ENCODE peak calls at places on chromosomes 3 and 15, in six cellular contexts. B, R, L, K, Z and D are unnamed samples.

GRCh38 chr15:71747128-71748083 is 62.9 kb upstream of the NR2E3 start:
- DNase-seq in L (no peak), R (no peak), Z (no peak), B (peak), K (no peak), D (no peak)

GRCh38 chr3:44439499-44440295 is 37.8 kb downstream of the ZNF445 start:
- DNase-seq in K (peak), B (peak), Z (peak), R (no peak), L (peak), D (peak)

GRCh38 chr3:24595801-24596200 is 101.2 kb upstream of the THRB start:
- DNase-seq in B (no peak), K (no peak), L (no peak), R (no peak), Z (no peak), D (no peak)

GRCh38 chr3:48119495-48120193 is 68.6 kb downstream of the CDC25A start:
- DNase-seq in R (no peak), B (no peak), K (no peak), Z (no peak), L (no peak), D (no peak)

GRCh38 chr3:123152656-123153055 is 49.1 kb upstream of the SEC22A start:
- DNase-seq in R (no peak), L (no peak), Z (no peak), B (no peak), K (no peak), D (no peak)

GRCh38 chr3:72270072-72270611 is 485.2 kb upstream of the PROK2 start:
- DNase-seq in L (no peak), K (no peak), Z (peak), R (no peak), B (peak), D (no peak)

GRCh38 chr15:29613951-29614382 is 208.3 kb downstream of the TJP1 start:
- DNase-seq in L (no peak), K (no peak), R (peak), Z (peak), B (peak), D (no peak)

GRCh38 chr3:178496911-178497310 is 39.3 kb upstream of the KCNMB2 start:
- DNase-seq in K (no peak), B (no peak), Z (no peak), R (no peak), L (no peak), D (no peak)

GRCh38 chr3:151795276-151795675 is 18.6 kb upstream of the AADAC start:
- DNase-seq in R (no peak), L (no peak), B (no peak), Z (no peak), K (no peak), D (no peak)

GRCh38 chr3:11622846-11623550 is 20.7 kb downstream of the VGLL4 start:
- DNase-seq in B (peak), L (no peak), Z (no peak), R (no peak), K (no peak), D (no peak)

GRCh38 chr15:39885099-39885777 is 34.8 kb downstream of the GPR176 start:
- DNase-seq in L (no peak), B (no peak), R (no peak), K (no peak), Z (no peak), D (no peak)

GRCh38 chr3:99764377-99764776 is 53.3 kb upstream of the CMSS1 start:
- DNase-seq in R (no peak), Z (no peak), K (no peak), B (no peak), L (no peak), D (no peak)

GRCh38 chr3:47010050-47010712 is 30.7 kb downstream of the NBEAL2 start:
- DNase-seq in K (no peak), R (peak), Z (no peak), L (no peak), B (no peak), D (no peak)

GRCh38 chr15:99132584-99133287 is 27.9 kb downstream of the SYNM start:
- DNase-seq in R (no peak), B (no peak), Z (no peak), L (no peak), K (no peak), D (no peak)

GRCh38 chr15:73019733-73020132 is 32.5 kb upstream of the NEO1 start:
- DNase-seq in L (no peak), R (peak), K (no peak), B (no peak), Z (peak), D (no peak)

GRCh38 chr15:29736745-29737023 is 85.6 kb downstream of the TJP1 start:
- DNase-seq in L (no peak), K (no peak), R (no peak), Z (no peak), B (peak), D (no peak)

GRCh38 chr15:94335616-94336015 is 104.3 kb downstream of the MCTP2 start:
- DNase-seq in B (no peak), R (no peak), Z (no peak), K (no peak), L (no peak), D (no peak)

GRCh38 chr3:132386259-132386658 is 31.0 kb upstream of the DNAJC13 start:
- DNase-seq in R (no peak), Z (no peak), K (no peak), B (no peak), L (no peak), D (no peak)

GRCh38 chr3:58167431-58168351 is 43.1 kb downstream of the DNASE1L3 start:
- DNase-seq in R (peak), B (no peak), L (peak), Z (peak), K (no peak), D (peak)

GRCh38 chr15:101765772-101766456 is 37.4 kb upstream of the OR4F6 start:
- DNase-seq in R (no peak), L (no peak), K (no peak), Z (no peak), B (no peak), D (no peak)

GRCh38 chr3:152402698-152403456 is 134.1 kb downstream of the MBNL1 start:
- DNase-seq in R (no peak), B (no peak), Z (peak), K (no peak), L (no peak), D (no peak)

GRCh38 chr3:124679048-124679638 is 51.1 kb upstream of the UMPS start:
- DNase-seq in Z (peak), K (no peak), R (no peak), L (no peak), B (no peak), D (no peak)

GRCh38 chr3:17442332-17443049 is 299.9 kb downstream of the TBC1D5 start:
- DNase-seq in Z (peak), K (no peak), B (no peak), R (no peak), L (no peak), D (no peak)

GRCh38 chr15:47374222-47374621 is 343.1 kb upstream of the SEMA6D start:
- DNase-seq in L (no peak), R (no peak), B (no peak), Z (no peak), K (no peak), D (no peak)

GRCh38 chr15:70430029-70430428 is 332.3 kb upstream of the TLE3 start:
- DNase-seq in B (no peak), R (no peak), Z (no peak), K (no peak), L (no peak), D (no peak)

GRCh38 chr15:80530737-80531365 is 126.7 kb downstream of the ARNT2 start:
- DNase-seq in R (no peak), L (no peak), K (no peak), B (no peak), Z (no peak), D (no peak)

GRCh38 chr3:126394179-126394976 is at the start of gene CFAP100:
- DNase-seq in B (no peak), R (peak), K (no peak), Z (no peak), L (no peak), D (no peak)

GRCh38 chr15:98650871-98651481 is 2.6 kb downstream of the IGF1R start:
- DNase-seq in R (no peak), Z (no peak), K (no peak), B (no peak), L (no peak), D (no peak)

GRCh38 chr3:86245360-86245759 is 745.6 kb downstream of the VGLL3 start:
- DNase-seq in Z (no peak), K (no peak), B (no peak), L (no peak), R (no peak), D (no peak)

GRCh38 chr3:45509038-45509767 is 85.3 kb upstream of the LIMD1 start:
- DNase-seq in B (no peak), Z (peak), L (no peak), K (no peak), R (no peak), D (no peak)

GRCh38 chr3:135238866-135239434 is 443.9 kb downstream of the EPHB1 start:
- DNase-seq in B (no peak), K (no peak), R (no peak), L (no peak), Z (no peak), D (no peak)

GRCh38 chr3:30542897-30543296 is 63.5 kb upstream of the TGFBR2 start:
- DNase-seq in Z (no peak), B (no peak), L (no peak), R (no peak), K (no peak), D (no peak)

GRCh38 chr15:35181538-35181937 is 96.4 kb upstream of the NANOGP8 start:
- DNase-seq in Z (no peak), B (no peak), K (peak), R (no peak), L (no peak), D (no peak)

GRCh38 chr15:35184646-35185045 is 99.6 kb upstream of the NANOGP8 start:
- DNase-seq in B (no peak), Z (no peak), K (no peak), R (no peak), L (no peak), D (no peak)

GRCh38 chr15:35186346-35186745 is 101.3 kb upstream of the NANOGP8 start:
- DNase-seq in L (no peak), R (no peak), Z (no peak), K (no peak), B (no peak), D (no peak)

GRCh38 chr15:35179739-35180138 is 94.6 kb upstream of the NANOGP8 start:
- DNase-seq in K (no peak), B (no peak), L (no peak), Z (no peak), R (no peak), D (no peak)

DNA sequence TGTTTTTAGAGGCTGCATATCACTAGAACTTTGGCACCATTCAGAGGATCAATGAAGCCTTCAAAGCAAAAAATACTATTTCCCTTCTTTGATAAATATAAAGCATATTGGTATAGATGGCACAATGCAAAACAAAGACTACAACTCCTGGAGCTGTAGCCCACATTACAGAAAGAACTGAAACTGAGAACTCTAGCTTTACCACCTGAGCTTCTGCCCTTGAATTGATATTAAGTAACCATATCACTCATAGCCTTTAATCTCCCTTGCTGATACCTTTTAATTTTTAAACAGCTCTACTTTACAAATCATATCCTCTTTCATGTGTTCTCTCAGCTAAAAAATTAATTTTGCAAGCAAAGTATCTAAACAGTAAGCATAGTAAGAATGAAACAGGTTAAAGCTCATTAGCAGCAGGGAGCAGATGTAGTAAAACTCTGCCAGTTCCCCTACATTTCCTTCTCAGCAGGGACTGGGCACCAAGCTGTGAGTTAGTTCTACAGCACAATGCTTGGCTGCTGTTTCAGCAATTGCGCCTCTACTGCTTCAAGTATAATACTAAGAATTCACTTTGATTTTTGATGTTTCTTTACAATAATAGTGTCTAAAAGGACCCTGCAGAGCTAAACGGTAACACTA is 97.9 kb upstream of the NANOGP8 start:
- DNase-seq in R (peak), K (peak), Z (no peak), B (no peak), L (no peak), D (no peak)
- TF ChIP-seq TAF1 in R (no peak), K (no peak), Z (no peak), B (no peak), L (no peak), D (no peak)

GRCh38 chr15:87707581-87708130 is 548.9 kb downstream of the NTRK3 start:
- DNase-seq in K (no peak), B (no peak), R (no peak), Z (no peak), L (no peak), D (no peak)

GRCh38 chr15:87707076-87707475 is 549.5 kb downstream of the NTRK3 start:
- DNase-seq in Z (no peak), K (no peak), B (no peak), R (no peak), L (no peak), D (no peak)

GRCh38 chr15:87703238-87704111 is 553.1 kb downstream of the NTRK3 start:
- DNase-seq in Z (peak), K (no peak), R (no peak), L (no peak), B (no peak), D (no peak)

GRCh38 chr15:87704276-87704675 is 552.3 kb downstream of the NTRK3 start:
- DNase-seq in R (no peak), K (no peak), Z (peak), B (no peak), L (no peak), D (no peak)

GRCh38 chr15:87706001-87706400 is 550.5 kb downstream of the NTRK3 start:
- DNase-seq in B (no peak), Z (no peak), K (no peak), L (no peak), R (no peak), D (no peak)
- TF ChIP-seq POLR2AphosphoS5 in B (no peak), Z (no peak), K (no peak), L (no peak), R (no peak), D (no peak)

GRCh38 chr3:194870394-194871110 is 184.9 kb downstream of the FAM43A start:
- DNase-seq in K (no peak), R (no peak), L (no peak), Z (no peak), B (no peak), D (no peak)

GRCh38 chr3:194871143-194871863 is 185.6 kb downstream of the FAM43A start:
- DNase-seq in L (peak), K (no peak), Z (no peak), R (no peak), B (no peak), D (peak)

GRCh38 chr3:194872669-194872977 is 186.9 kb downstream of the FAM43A start:
- DNase-seq in Z (no peak), K (no peak), B (no peak), L (no peak), R (no peak), D (no peak)

GRCh38 chr3:194874206-194874605 is 188.5 kb downstream of the FAM43A start:
- DNase-seq in L (no peak), R (peak), B (no peak), K (no peak), Z (no peak), D (no peak)

DNA sequence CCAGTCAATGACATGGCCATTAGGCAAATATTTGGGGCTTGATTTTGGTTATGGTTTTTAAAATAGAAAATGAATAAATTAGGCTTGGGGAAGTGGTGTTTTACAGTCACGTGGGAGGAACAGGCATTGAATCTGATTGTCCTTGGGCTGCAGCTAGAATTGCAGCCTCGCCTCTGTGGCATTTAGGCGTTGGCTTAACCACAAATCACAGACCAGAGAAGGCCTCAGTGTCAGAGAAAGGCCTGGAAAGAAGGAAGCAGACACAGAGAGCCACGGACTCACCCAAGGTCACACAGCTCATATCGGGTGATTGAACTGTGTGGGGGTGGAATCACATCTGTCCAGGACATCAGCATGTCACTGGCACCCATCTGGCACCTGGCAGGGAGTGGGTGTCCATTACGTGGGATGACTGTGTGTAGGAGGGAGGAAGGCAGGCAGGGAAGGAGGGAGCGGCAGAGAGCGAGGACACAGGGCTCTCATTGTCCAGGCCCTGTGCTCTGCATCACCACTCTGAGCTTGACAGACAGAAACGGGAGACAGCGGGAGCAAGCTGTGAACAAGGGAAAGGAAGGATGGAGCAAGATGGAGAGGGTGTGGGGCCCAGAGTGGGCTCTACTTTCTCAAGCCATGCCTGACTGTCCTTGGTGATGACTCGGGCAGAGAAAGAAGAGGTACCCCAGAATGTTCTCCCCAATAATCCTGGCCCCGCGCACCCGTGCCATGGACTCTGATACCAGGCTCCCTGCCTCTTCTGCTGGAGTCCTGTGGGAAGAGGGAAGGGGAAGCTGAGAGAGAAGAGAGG is 186.4 kb downstream of the FAM43A start:
- DNase-seq in L (no peak), B (no peak), R (no peak), Z (no peak), K (no peak), D (no peak)
- TF ChIP-seq POLR2A in L (no peak), B (no peak), R (no peak), Z (no peak), K (no peak), D (no peak)

GRCh38 chr3:19881852-19882251 is 52.2 kb downstream of the EFHB start:
- DNase-seq in R (no peak), Z (no peak), B (no peak), L (no peak), K (no peak), D (no peak)

GRCh38 chr3:19888428-19889152 is 45.4 kb downstream of the EFHB start:
- DNase-seq in Z (peak), B (no peak), R (no peak), L (no peak), K (no peak), D (no peak)

GRCh38 chr3:19891740-19892139 is 42.3 kb downstream of the EFHB start:
- DNase-seq in Z (no peak), B (no peak), K (no peak), L (no peak), R (no peak), D (no peak)

GRCh38 chr3:19885468-19885867 is 48.5 kb downstream of the EFHB start:
- DNase-seq in L (no peak), K (no peak), R (no peak), Z (peak), B (peak), D (peak)

GRCh38 chr3:19886404-19886803 is 47.6 kb downstream of the EFHB start:
- DNase-seq in R (no peak), Z (no peak), L (no peak), B (peak), K (no peak), D (no peak)
- TF ChIP-seq TAF1 in R (no peak), Z (no peak), L (no peak), B (no peak), K (no peak), D (no peak)

DNA sequence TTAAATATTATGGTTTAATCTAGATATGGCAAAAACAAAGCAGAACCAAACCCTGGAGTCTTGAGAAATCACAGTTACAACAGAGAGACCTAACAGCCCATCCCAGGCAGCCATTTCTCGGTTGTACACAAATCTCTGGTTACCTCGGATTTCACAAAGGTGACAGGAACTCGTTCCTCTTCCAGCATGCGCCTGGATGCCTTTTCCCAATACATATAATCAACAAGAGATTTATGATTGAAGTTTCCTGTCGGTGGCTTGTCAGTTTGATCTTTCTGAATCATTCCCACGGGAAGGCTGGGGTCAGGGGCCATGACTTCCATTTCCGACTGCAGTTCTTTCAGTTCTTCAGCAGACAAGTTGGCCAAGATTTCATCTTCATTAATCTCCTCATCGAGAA is 445 bp downstream of the LMOD3 start:
- DNase-seq in R (no peak), K (no peak), Z (no peak), B (no peak), L (no peak), D (no peak)
- TF ChIP-seq POLR2AphosphoS5 in R (no peak), K (no peak), Z (no peak), B (no peak), L (no peak), D (no peak)

GRCh38 chr3:5187920-5188418 is 462 bp downstream of the EDEM1 start:
- DNase-seq in K (no peak), Z (peak), B (no peak), R (peak), L (no peak), D (peak)
- TF ChIP-seq POLR2A in K (peak), Z (no peak), B (no peak), R (no peak), L (peak), D (no peak)

GRCh38 chr3:33173672-33174071 is 44.9 kb downstream of the SUSD5 start:
- DNase-seq in R (no peak), L (no peak), K (no peak), B (no peak), Z (no peak), D (no peak)

GRCh38 chr3:33173103-33173502 is 45.5 kb downstream of the SUSD5 start:
- DNase-seq in L (no peak), R (no peak), B (no peak), Z (no peak), K (no peak), D (no peak)

GRCh38 chr3:33170531-33170930 is 48.1 kb downstream of the SUSD5 start:
- DNase-seq in B (no peak), Z (no peak), R (no peak), K (no peak), L (no peak), D (no peak)

GRCh38 chr3:33174095-33174494 is 44.5 kb downstream of the SUSD5 start:
- DNase-seq in L (no peak), R (no peak), K (no peak), Z (no peak), B (no peak), D (no peak)

GRCh38 chr3:33171580-33171979 is 47.0 kb downstream of the SUSD5 start:
- DNase-seq in R (no peak), K (no peak), Z (no peak), L (no peak), B (no peak), D (no peak)
- TF ChIP-seq TAF1 in R (no peak), K (no peak), Z (no peak), L (no peak), B (no peak), D (no peak)

GRCh38 chr3:141368062-141368924 is at the start of gene ZBTB38:
- DNase-seq in B (peak), L (no peak), R (peak), Z (peak), K (no peak), D (peak)
- TF ChIP-seq POLR2AphosphoS5 in B (peak), L (no peak), R (peak), Z (peak), K (no peak), D (no peak)